ENCODE peak calls at places on chromosome 15, in six cellular contexts. Q, G, D, Y, H and R are unnamed samples.

GRCh38 chr15:31255176-31255510 is 71.5 kb upstream of the KLF13 start:
- DNase-seq in Q (no peak), G (no peak), D (no peak), Y (no peak), H (no peak), R (no peak)

GRCh38 chr15:31472636-31473383 is 146.2 kb downstream of the KLF13 start:
- DNase-seq in Q (peak), G (no peak), D (peak), Y (no peak), H (peak), R (peak)

GRCh38 chr15:75775296-75776074 is 62.8 kb upstream of the CSPG4 start:
- DNase-seq in Q (no peak), G (no peak), D (no peak), Y (peak), H (no peak), R (no peak)

GRCh38 chr15:62068071-62068786 is 1.5 kb downstream of the C2CD4A start:
- DNase-seq in Q (peak), G (no peak), D (no peak), Y (peak), H (peak), R (no peak)

GRCh38 chr15:72174551-72175165 is 22.9 kb downstream of the GRAMD2A start:
- DNase-seq in Q (no peak), G (peak), D (no peak), Y (no peak), H (no peak), R (no peak)

GRCh38 chr15:36356978-36357582 is 222.3 kb upstream of the CDIN1 start:
- DNase-seq in Q (peak), G (no peak), D (no peak), Y (no peak), H (no peak), R (no peak)

GRCh38 chr15:101808201-101808600 is 3.8 kb upstream of the OR4F15 start:
- DNase-seq in Q (peak), G (no peak), D (no peak), Y (no peak), H (no peak), R (no peak)

GRCh38 chr15:93241696-93242585 is 152.9 kb upstream of the RGMA start:
- DNase-seq in Q (no peak), G (peak), D (no peak), Y (no peak), H (no peak), R (no peak)

GRCh38 chr15:24823473-24823872 is 131.3 kb upstream of the SNRPN start:
- DNase-seq in Q (no peak), G (no peak), D (no peak), Y (no peak), H (no peak), R (no peak)

GRCh38 chr15:77029166-77030041 is 34.5 kb downstream of the PSTPIP1 start:
- DNase-seq in Q (no peak), G (no peak), D (no peak), Y (no peak), H (no peak), R (peak)

GRCh38 chr15:64773606-64774555 is 1.5 kb downstream of the RBPMS2 start:
- DNase-seq in Q (no peak), G (no peak), D (no peak), Y (no peak), H (no peak), R (no peak)

GRCh38 chr15:90870354-90871096 is 2.1 kb downstream of the FURIN start:
- DNase-seq in Q (peak), G (no peak), D (no peak), Y (no peak), H (no peak), R (no peak)

GRCh38 chr15:94844533-94845390 is 613.4 kb downstream of the MCTP2 start:
- DNase-seq in Q (peak), G (no peak), D (peak), Y (peak), H (no peak), R (no peak)

GRCh38 chr15:50183112-50183794 is 1.3 kb downstream of the SLC27A2 start:
- DNase-seq in Q (no peak), G (no peak), D (no peak), Y (no peak), H (no peak), R (no peak)
- H3K4me3 ChIP-seq in Q (no peak), G (no peak), D (no peak), Y (peak), H (peak), R (peak)

GRCh38 chr15:34325368-34325767 is 12.2 kb downstream of the SLC12A6 start:
- DNase-seq in Q (no peak), G (no peak), D (no peak), Y (no peak), H (no peak), R (no peak)
- H3K4me3 ChIP-seq in Q (no peak), G (no peak), D (no peak), Y (no peak), H (no peak), R (no peak)

DNA sequence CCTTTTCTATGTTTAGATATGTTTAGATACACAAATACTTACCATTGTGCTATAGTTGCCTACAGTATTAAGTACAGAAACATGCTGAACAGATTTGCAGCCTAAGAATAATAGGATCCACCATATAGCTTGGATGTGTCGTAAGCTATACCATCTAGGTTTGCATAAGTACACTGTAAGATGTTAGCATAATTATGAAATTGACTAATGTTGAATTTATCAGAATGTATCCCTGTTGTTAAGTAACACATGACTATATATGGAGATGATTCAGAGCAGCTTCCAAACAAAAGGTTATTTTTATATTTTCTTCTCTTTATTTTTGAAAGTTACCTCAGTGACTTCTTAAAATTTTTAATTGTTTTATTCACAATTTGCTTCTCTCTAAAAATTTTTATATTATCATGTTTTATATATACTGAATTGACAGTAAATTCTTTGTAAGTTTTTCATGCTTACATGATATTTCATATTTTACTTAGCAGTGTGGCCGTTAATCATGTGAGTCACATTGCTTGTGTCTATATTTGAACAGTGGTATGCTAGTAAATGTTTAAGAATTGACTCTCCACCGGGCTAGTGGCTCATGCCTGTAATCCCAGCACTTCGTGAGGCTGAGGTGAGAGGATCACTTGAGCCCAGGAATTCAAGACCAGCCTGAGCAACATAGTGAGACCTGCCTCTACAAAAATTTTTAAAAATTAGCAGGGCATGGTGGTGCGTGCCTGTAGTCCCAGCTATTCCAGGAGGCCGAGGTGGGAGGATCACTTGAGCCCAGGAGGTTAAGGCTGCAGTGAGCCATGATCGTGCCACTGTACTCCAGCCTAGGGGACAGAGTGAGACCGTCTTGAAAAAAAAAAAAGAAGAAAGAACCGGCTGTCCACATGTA is 2.6 kb downstream of the SLC28A2 start:
- DNase-seq in Q (no peak), G (no peak), D (no peak), Y (no peak), H (no peak), R (no peak)
- H3K4me3 ChIP-seq in Q (no peak), G (no peak), D (no peak), Y (no peak), H (no peak), R (no peak)

DNA sequence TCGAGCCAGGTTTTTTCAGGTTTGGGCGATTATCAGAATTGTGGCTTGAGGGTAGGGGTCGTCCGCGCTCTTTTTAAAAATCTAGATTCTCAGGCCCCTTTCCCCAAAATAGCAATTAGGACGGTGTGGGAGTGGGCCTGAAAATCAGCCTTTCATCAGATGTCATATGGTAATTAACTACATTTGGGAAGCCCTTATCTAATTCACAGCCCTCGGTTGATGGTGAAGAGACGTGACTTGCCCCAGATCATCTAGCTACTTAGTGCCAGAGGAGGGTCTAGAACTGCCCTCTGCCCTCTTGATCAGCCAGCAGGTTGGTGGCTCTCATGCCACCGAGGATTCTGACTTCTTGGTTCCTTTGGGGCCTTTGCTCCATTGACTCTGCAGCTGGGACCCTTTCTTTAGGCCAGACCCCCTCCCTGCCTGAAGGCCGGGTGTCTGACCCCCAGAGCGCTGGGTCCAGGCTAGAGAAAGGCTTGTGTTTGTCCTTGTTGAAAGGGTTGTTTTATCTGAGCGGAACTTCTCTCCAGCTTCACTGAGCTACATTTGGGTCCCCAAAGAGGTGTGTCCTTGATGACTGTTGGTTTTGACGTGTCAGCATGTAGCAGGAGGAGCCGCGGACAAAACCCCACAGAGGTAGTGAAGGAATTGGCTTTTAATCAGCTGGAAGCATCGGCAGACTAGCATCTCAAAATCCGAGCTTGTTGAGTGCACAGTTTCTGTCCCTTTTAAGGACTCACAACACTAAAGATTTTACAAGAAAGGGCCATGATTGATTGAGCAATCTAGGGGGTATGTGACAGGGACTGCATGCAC is 857 bp downstream of the AEN start:
- DNase-seq in Q (peak), G (no peak), D (no peak), Y (peak), H (peak), R (peak)
- H3K4me3 ChIP-seq in Q (peak), G (peak), D (peak), Y (peak), H (peak), R (peak)

GRCh38 chr15:73928971-73929627 is 2.8 kb downstream of the LOXL1 start:
- DNase-seq in Q (peak), G (no peak), D (no peak), Y (no peak), H (no peak), R (peak)

GRCh38 chr15:73931441-73931840 is 5.2 kb downstream of the LOXL1 start:
- DNase-seq in Q (no peak), G (no peak), D (no peak), Y (no peak), H (no peak), R (no peak)

GRCh38 chr15:73928241-73928579 is 1.9 kb downstream of the LOXL1 start:
- DNase-seq in Q (no peak), G (no peak), D (no peak), Y (no peak), H (no peak), R (no peak)

GRCh38 chr15:73930790-73931281 is 4.6 kb downstream of the LOXL1 start:
- DNase-seq in Q (peak), G (no peak), D (no peak), Y (no peak), H (no peak), R (no peak)

GRCh38 chr15:73930371-73930770 is 4.1 kb downstream of the LOXL1 start:
- DNase-seq in Q (peak), G (no peak), D (peak), Y (no peak), H (no peak), R (no peak)
- H3K4me3 ChIP-seq in Q (peak), G (no peak), D (peak), Y (no peak), H (no peak), R (no peak)

GRCh38 chr15:66715736-66716667 is 14.0 kb downstream of the SMAD6 start:
- DNase-seq in Q (no peak), G (no peak), D (no peak), Y (no peak), H (no peak), R (no peak)
- H3K4me3 ChIP-seq in Q (peak), G (no peak), D (no peak), Y (no peak), H (no peak), R (no peak)

GRCh38 chr15:45022871-45023658 is at the start of gene SORD:
- DNase-seq in Q (peak), G (peak), D (peak), Y (peak), H (peak), R (peak)

GRCh38 chr15:45030743-45031142 is 7.7 kb downstream of the SORD start:
- DNase-seq in Q (no peak), G (no peak), D (no peak), Y (no peak), H (no peak), R (no peak)

GRCh38 chr15:45023659-45024320 is 795 bp downstream of the SORD start:
- DNase-seq in Q (peak), G (no peak), D (no peak), Y (no peak), H (no peak), R (no peak)

GRCh38 chr15:45026646-45027045 is 3.7 kb downstream of the SORD start:
- DNase-seq in Q (no peak), G (no peak), D (no peak), Y (no peak), H (no peak), R (no peak)

DNA sequence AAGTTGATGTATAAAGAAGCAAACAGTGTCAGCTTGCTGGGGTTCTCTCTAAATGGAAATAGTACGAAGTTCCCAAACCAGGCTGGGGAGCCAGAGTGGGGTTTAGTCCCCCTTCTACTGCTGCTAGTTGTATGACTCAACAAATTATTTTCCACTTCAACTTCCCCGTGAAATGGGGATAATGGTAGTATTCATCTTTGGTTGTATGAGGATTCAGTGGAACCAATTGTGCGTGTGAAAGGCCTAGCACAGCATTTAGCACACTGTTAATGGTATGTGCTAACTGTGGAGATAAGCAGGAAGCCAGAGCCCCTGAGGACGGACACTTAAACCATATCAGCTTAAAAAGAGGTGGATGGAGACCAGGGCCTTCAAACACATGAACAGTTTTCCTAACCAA is 4.2 kb downstream of the SORD start:
- DNase-seq in Q (no peak), G (no peak), D (no peak), Y (no peak), H (no peak), R (no peak)
- H3K4me3 ChIP-seq in Q (no peak), G (no peak), D (no peak), Y (no peak), H (no peak), R (no peak)

DNA sequence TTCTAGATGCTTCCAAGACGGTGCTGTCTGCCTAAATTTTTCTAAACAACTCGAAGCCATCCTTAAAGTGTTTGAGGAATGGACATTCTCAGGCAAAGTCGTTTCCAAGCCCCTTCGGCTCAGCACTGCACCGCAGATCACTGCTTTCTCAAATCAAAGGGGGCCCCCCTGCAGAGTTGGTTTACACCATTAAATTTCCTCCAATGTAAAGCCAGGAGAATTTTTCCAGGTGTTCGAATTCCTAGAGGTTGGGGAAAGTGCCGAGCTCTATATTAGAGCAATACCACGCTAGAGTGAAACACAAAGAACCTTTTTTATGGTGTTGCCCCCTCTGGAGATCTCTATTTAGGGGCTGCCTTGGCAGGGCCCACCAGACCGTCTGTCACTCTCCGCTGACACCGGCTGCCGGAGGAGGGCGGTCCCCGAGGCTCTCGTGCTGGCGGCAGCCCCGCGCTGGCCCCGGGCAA is 277.9 kb upstream of the NR2F2 start:
- DNase-seq in Q (no peak), G (no peak), D (no peak), Y (no peak), H (no peak), R (no peak)
- H3K4me3 ChIP-seq in Q (peak), G (peak), D (peak), Y (no peak), H (no peak), R (no peak)

DNA sequence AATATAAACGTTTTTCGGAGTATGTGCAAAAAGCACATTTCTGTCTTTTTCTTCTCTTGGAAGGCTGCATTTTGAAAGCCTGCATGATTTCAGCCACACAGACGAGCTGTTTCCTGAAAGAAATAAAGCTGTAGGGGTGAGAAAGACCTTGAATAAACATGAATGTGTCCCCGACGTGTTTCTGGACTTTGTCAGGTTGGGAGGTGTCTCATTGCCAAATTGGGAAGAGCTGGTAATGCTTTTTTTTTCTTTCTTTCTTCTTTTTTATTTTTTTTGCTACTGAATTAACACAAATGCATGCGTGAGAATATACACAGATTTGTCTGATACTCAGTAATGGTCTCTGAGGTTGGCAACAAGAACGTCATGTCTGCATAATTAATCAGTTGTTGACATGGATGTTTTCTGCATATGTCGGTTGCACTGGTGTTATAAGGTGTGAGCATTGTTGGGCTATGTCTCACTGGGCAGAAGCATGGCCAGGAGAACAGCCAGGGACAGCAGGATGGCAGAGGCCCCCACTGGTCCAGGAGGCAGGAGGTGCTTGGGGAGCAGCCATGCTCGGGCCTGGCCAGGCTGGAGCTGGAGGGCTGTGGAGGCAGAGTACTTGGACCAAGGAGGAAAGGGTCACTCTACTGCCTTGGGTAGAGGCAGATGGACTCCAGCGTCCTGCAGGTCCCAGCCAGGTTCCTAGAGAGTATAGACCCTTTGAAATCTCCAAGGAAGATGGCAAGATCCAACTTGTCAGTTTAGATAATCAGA is 39.1 kb downstream of the ADAMTSL3 start:
- DNase-seq in Q (no peak), G (no peak), D (no peak), Y (no peak), H (no peak), R (no peak)
- H3K4me3 ChIP-seq in Q (no peak), G (peak), D (no peak), Y (no peak), H (no peak), R (no peak)

GRCh38 chr15:99333981-99334380 is 82.7 kb downstream of the LRRC28 start:
- DNase-seq in Q (no peak), G (no peak), D (no peak), Y (no peak), H (no peak), R (no peak)
- H3K4me3 ChIP-seq in Q (no peak), G (no peak), D (no peak), Y (no peak), H (no peak), R (no peak)